ENCODE peak calls at places on chromosomes 12 and 14, in six cellular contexts. One of them, this sample, is unnamed.

GRCh38 chr12:83161451-83161850 is 474.7 kb downstream of the TMTC2 start:
- DNase-seq in thoracic aorta: no peak
- DNase-seq in NCI-H1417: no peak
- DNase-seq in T47D: no peak
- DNase-seq in NCI-H345: no peak
- DNase-seq in heart right ventricle: no peak
- DNase-seq in this sample: no peak

GRCh38 chr12:56188116-56188785 is 1.0 kb downstream of the SMARCC2 start:
- DNase-seq in NCI-H1417: no peak
- DNase-seq in NCI-H345: no peak
- DNase-seq in thoracic aorta: no peak
- DNase-seq in heart right ventricle: no peak
- DNase-seq in T47D: no peak
- DNase-seq in this sample: no peak

GRCh38 chr12:117114784-117115183 is 15.6 kb upstream of the TESC start:
- DNase-seq in thoracic aorta: no peak
- DNase-seq in NCI-H345: peak; percentile 25
- DNase-seq in T47D: no peak
- DNase-seq in heart right ventricle: no peak
- DNase-seq in NCI-H1417: peak; percentile 88
- DNase-seq in this sample: no peak

GRCh38 chr12:58757422-58757821 is 162.9 kb downstream of the LRIG3 start:
- DNase-seq in thoracic aorta: no peak
- DNase-seq in NCI-H1417: no peak
- DNase-seq in heart right ventricle: no peak
- DNase-seq in T47D: no peak
- DNase-seq in NCI-H345: no peak
- DNase-seq in this sample: no peak

GRCh38 chr12:2941524-2941923 is 17.7 kb upstream of the TEAD4 start:
- DNase-seq in NCI-H345: no peak
- DNase-seq in thoracic aorta: no peak
- DNase-seq in heart right ventricle: no peak
- DNase-seq in T47D: no peak
- DNase-seq in NCI-H1417: no peak
- DNase-seq in this sample: no peak

GRCh38 chr12:132847363-132848356 is 19.0 kb upstream of the GOLGA3 start:
- DNase-seq in NCI-H345: no peak
- DNase-seq in NCI-H1417: no peak
- DNase-seq in thoracic aorta: no peak
- DNase-seq in T47D: no peak
- DNase-seq in heart right ventricle: no peak
- DNase-seq in this sample: no peak

GRCh38 chr14:34257505-34257904 is 204.5 kb downstream of the SPTSSA start:
- DNase-seq in NCI-H345: no peak
- DNase-seq in T47D: peak; percentile 71
- DNase-seq in thoracic aorta: no peak
- DNase-seq in NCI-H1417: no peak
- DNase-seq in heart right ventricle: no peak
- DNase-seq in this sample: no peak

GRCh38 chr14:101193126-101193844 is 289.8 kb upstream of the RTL1 start:
- DNase-seq in NCI-H1417: peak; percentile 25
- DNase-seq in NCI-H345: peak; percentile 81
- DNase-seq in thoracic aorta: no peak
- DNase-seq in T47D: no peak
- DNase-seq in heart right ventricle: no peak
- DNase-seq in this sample: no peak

GRCh38 chr12:75954076-75954475 is 77.5 kb downstream of the PHLDA1 start:
- DNase-seq in NCI-H345: no peak
- DNase-seq in NCI-H1417: no peak
- DNase-seq in T47D: no peak
- DNase-seq in thoracic aorta: no peak
- DNase-seq in heart right ventricle: no peak
- DNase-seq in this sample: no peak

GRCh38 chr12:108724054-108724889 is 7.0 kb downstream of the CORO1C start:
- DNase-seq in NCI-H345: no peak
- DNase-seq in thoracic aorta: no peak
- DNase-seq in NCI-H1417: no peak
- DNase-seq in heart right ventricle: no peak
- DNase-seq in T47D: no peak
- DNase-seq in this sample: no peak

GRCh38 chr14:93775744-93776143 is 12.5 kb downstream of the PRIMA1 start:
- DNase-seq in thoracic aorta: no peak
- DNase-seq in T47D: no peak
- DNase-seq in NCI-H1417: no peak
- DNase-seq in NCI-H345: no peak
- DNase-seq in heart right ventricle: no peak
- DNase-seq in this sample: no peak

GRCh38 chr14:101774006-101774755 is 12.7 kb downstream of the PPP2R5C start:
- DNase-seq in heart right ventricle: no peak
- DNase-seq in T47D: no peak
- DNase-seq in thoracic aorta: no peak
- DNase-seq in NCI-H345: peak; percentile 10
- DNase-seq in NCI-H1417: peak; percentile 29
- DNase-seq in this sample: no peak

GRCh38 chr12:73678335-73678734 is 859.3 kb upstream of the ATXN7L3B start:
- DNase-seq in thoracic aorta: no peak
- DNase-seq in NCI-H345: no peak
- DNase-seq in T47D: no peak
- DNase-seq in heart right ventricle: no peak
- DNase-seq in NCI-H1417: no peak
- DNase-seq in this sample: no peak

GRCh38 chr12:52952082-52952801 is 3.3 kb downstream of the KRT18 start:
- DNase-seq in NCI-H345: no peak
- DNase-seq in heart right ventricle: no peak
- DNase-seq in thoracic aorta: no peak
- DNase-seq in T47D: peak; percentile 79
- DNase-seq in NCI-H1417: no peak
- DNase-seq in this sample: no peak

GRCh38 chr12:68113644-68114043 is 45.9 kb downstream of the IFNG start:
- DNase-seq in NCI-H345: no peak
- DNase-seq in heart right ventricle: no peak
- DNase-seq in thoracic aorta: no peak
- DNase-seq in T47D: no peak
- DNase-seq in NCI-H1417: no peak
- DNase-seq in this sample: no peak

GRCh38 chr14:24139272-24139934 is 2.0 kb downstream of the EMC9 start:
- DNase-seq in NCI-H345: peak; percentile 10
- DNase-seq in T47D: peak; percentile 35
- DNase-seq in heart right ventricle: no peak
- DNase-seq in thoracic aorta: no peak
- DNase-seq in NCI-H1417: no peak
- DNase-seq in this sample: no peak

GRCh38 chr12:49294086-49294803 is 702 bp upstream of the PRPH start:
- DNase-seq in NCI-H1417: peak; percentile 93
- DNase-seq in heart right ventricle: no peak
- DNase-seq in T47D: no peak
- DNase-seq in NCI-H345: no peak
- DNase-seq in thoracic aorta: no peak
- DNase-seq in this sample: no peak

This sample was measured in amygdala.